ENCODE peak calls at places on chromosomes 6 and 20, in ten cellular contexts. Y is A549, L is heart left ventricle, E is tibial nerve, P is K562, M is body of pancreas, I is upper lobe of left lung, G is IMR-90, F is NB4, B is HCT116. U is an unnamed sample.

GRCh38 chr6:624979-625378 is 31.9 kb downstream of the HUS1B start:
- DNase-seq in G (peak), F (peak), B (no peak), Y (no peak), E (no peak), L (no peak), P (peak), I (no peak), M (no peak), U (no peak)

GRCh38 chr20:23111944-23112342 is 25.8 kb upstream of the CD93 start:
- DNase-seq in G (no peak), L (no peak), I (no peak), M (no peak), F (peak), Y (no peak), B (no peak), P (no peak), E (no peak), U (no peak)

GRCh38 chr6:91744576-91744975 is 1157.7 kb upstream of the MAP3K7 start:
- DNase-seq in Y (no peak), L (no peak), P (no peak), M (no peak), E (no peak), G (no peak), B (no peak), I (no peak), F (no peak), U (no peak)

GRCh38 chr6:134822920-134823430 is 126.9 kb downstream of the ALDH8A1 start:
- DNase-seq in B (peak), L (peak), G (peak), P (peak), M (peak), Y (peak), F (peak), E (peak), I (peak), U (peak)

GRCh38 chr6:79544939-79545450 is 7.8 kb upstream of the LCA5 start:
- DNase-seq in I (peak), E (peak), L (peak), M (peak), G (peak), P (peak), B (peak), F (peak), Y (peak), U (peak)

GRCh38 chr6:12508553-12508952 is 208.0 kb upstream of the PHACTR1 start:
- DNase-seq in L (no peak), G (no peak), E (no peak), Y (no peak), M (no peak), B (no peak), F (no peak), P (no peak), I (no peak), U (no peak)

GRCh38 chr6:107219851-107220250 is 104.5 kb upstream of the BEND3 start:
- DNase-seq in F (no peak), G (no peak), L (no peak), B (no peak), E (no peak), I (no peak), M (no peak), P (no peak), Y (no peak), U (no peak)

GRCh38 chr20:50438986-50439407 is 71.2 kb upstream of the PTPN1 start:
- DNase-seq in F (no peak), M (no peak), B (peak), L (no peak), I (no peak), G (peak), E (no peak), Y (peak), P (peak), U (no peak)

GRCh38 chr20:50762435-50763201 is 31.2 kb downstream of the PARD6B start:
- DNase-seq in L (peak), E (no peak), B (no peak), Y (peak), I (peak), F (no peak), M (peak), P (no peak), G (peak), U (no peak)

GRCh38 chr6:137776786-137777185 is 90.3 kb upstream of the TNFAIP3 start:
- DNase-seq in M (no peak), E (no peak), Y (no peak), I (no peak), F (no peak), L (no peak), P (no peak), B (no peak), G (peak), U (no peak)

GRCh38 chr6:17418281-17419188 is 25.1 kb downstream of the CAP2 start:
- DNase-seq in E (peak), F (no peak), B (no peak), Y (no peak), P (no peak), I (no peak), G (peak), M (no peak), L (no peak), U (no peak)

GRCh38 chr6:9308284-9308683 is 872.9 kb upstream of the SLC35B3 start:
- DNase-seq in E (no peak), Y (no peak), M (no peak), L (no peak), B (no peak), G (no peak), P (no peak), F (no peak), I (no peak), U (no peak)

GRCh38 chr6:156988276-156989158 is 211.3 kb downstream of the ARID1B start:
- DNase-seq in Y (no peak), M (no peak), I (no peak), G (no peak), B (no peak), E (no peak), P (peak), F (peak), L (no peak), U (peak)
- TF ChIP-seq POLR2A in Y (no peak), M (no peak), I (no peak), G (no peak), B (no peak), E (no peak), P (no peak), F (no peak), L (no peak), U (no peak)

DNA sequence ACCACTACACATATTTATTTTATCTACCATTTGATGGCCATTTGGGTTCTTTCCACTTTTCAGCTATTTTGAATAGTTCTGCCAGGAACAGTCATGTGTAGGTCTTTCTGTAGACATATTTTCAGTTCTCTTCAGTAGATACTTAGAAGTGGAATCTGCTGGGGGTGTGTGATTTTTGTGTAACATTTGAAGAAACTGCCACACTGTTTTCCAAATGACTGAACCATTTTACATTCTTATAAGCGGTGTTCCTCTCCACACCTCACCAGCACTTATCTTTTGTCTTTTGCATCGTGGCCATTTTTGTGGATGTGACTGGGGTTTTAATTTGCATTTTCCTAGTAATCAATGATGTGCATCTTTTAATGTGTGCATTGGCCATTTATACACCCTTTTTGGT is 197.7 kb downstream of the ARID1B start:
- DNase-seq in G (no peak), B (no peak), P (no peak), I (no peak), E (no peak), M (no peak), Y (no peak), F (no peak), L (no peak), U (no peak)
- TF ChIP-seq POLR2A in G (no peak), B (no peak), P (no peak), I (no peak), E (no peak), M (no peak), Y (no peak), F (no peak), L (no peak), U (no peak)

DNA sequence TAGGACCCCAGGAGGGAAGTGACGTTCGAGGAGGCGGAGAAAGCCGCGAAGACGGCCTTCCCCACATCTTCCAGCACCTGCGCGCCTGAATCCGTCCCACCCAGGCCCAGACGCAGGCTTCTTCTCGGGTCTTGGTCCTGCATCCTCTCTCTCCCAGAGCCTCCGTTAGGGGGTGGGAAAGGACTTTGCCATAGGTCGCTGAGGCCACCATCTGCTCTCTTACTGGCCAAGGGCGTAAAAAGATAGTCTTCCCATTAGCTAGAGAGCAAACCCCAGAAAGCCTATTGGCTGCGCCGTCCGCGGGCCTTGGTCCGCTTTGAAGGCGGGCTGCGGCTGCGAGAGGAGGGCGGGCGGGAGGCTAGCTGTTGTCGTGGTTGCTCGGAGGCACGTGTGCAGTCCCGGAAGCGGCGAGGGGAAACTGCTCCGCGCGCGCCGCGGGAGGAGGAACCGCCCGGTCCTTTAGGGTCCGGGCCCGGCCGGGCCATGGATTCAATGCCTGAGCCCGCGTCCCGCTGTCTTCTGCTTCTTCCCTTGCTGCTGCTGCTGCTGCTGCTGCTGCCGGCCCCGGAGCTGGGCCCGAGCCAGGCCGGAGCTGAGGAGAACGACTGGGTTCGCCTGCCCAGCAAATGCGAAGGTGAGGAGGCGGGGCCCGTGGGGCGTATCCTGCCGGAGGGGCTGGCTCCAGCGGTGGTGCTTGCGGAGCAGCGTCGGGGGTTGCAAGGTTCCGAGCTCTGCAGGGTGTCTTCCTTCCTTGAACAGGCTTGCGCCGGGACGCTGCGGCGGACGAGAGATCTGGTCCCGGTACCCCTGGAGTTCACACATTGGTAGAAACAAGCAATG is at the start of gene CNPY3:
- DNase-seq in L (peak), G (peak), E (peak), B (peak), Y (peak), F (peak), P (peak), I (peak), M (peak), U (peak)
- TF ChIP-seq POLR2A in L (peak), G (peak), E (no peak), B (peak), Y (peak), F (peak), P (peak), I (peak), M (peak), U (peak)

DNA sequence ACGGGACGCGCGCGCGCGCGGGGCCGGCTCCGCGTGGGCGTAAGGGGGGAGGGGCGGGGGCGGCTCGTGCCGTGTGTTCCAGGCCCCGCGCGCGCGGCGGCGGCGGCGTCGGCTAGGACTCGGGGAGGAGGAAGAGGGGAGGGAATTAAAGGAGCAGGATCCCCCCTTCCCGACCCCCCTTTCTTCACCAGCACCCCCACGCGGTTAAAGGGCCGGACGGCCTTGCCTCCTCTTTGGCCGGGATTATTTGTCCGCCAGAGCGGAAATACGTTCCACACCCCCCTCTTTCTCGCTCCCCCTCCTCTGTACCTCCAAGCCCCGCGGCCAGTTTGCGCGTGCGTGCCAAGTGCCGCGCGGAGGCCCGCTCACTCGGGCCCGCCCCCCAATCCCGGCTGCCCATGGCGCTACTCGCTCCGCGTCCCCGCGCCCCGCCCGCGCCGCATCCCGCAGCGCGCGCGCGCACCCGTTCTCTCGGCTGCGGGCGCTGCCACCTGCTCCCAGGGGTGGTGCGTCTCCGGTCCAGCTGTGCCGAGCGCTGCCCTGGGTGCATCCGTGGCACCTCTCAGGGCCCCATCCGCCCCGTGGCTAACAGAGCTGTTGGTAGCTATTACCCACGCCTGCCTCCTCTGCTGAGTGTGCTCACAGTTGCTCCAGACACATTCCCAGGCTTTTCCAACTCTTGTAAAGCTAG is at the start of gene ZBTB12:
- DNase-seq in G (peak), L (peak), P (peak), E (peak), B (peak), F (peak), Y (peak), I (peak), M (peak), U (peak)
- TF ChIP-seq POLR2A in G (no peak), L (peak), P (peak), E (no peak), B (no peak), F (peak), Y (peak), I (no peak), M (peak), U (peak)

DNA sequence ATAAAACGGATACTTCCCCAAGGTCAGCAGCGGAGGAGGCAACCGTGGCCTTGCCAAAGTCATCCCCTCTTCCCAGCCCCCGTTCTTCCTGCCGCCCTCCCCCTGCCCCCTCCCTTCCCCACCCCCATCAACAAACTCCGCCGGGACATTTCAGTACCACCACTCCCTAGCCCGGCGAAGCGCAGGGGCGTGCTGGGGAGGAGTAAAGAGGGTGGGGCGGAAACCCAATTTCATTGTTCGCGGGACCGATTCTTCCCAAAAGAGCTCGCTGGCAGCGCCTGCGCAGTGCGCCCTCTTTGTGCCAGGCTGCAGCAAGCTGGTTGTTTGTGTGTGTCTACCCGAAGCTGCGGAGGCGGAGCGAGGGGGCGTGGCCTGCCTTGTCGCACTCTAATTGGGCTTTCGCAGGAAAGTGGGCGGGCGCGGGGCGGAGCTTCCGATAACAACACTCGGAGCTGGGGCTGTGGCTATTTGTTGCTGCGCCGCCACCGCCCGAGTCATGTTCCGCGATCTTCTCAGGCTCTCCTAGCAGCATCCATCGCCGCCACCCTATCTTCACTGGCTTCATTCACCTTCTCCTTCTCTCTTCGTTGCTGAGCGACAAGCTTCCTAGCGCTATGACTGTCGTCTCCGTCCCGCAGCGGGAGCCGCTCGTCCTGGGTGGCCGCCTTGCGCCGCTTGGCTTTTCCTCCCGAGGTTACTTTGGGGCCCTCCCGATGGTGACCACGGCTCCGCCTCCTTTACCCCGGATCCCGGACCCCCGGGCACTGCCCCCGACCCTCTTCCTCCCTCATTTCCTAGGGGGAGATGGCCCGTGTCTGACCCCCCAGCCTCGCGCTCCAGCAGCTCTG is at the start of gene PNRC1:
- DNase-seq in P (peak), E (peak), G (peak), M (peak), I (peak), B (peak), L (peak), F (peak), Y (peak), U (peak)
- TF ChIP-seq POLR2A in P (peak), E (peak), G (peak), M (peak), I (peak), B (peak), L (peak), F (peak), Y (peak), U (peak)